ENCODE peak calls at places on chromosomes 13 and 19, in six cellular contexts. L is stimulated activated CD4-positive, alpha-beta T cell treated with anti-CD3 and anti-CD28 coated beads, TNF-alpha, amount 100 ng/mL, for 24 hours; O is hepatic stellate cell; I is cerebellar cortex; B is heart left ventricle; U is nucleus accumbens. F is an unnamed sample.

GRCh38 chr19:15419413-15420025 is 731 bp upstream of the AKAP8L start:
- DNase-seq in B (no peak), I (no peak), O (no peak), L (no peak), U (no peak), F (no peak)

GRCh38 chr19:42201489-42202289 is 15.8 kb downstream of the DEDD2 start:
- DNase-seq in L (no peak), U (no peak), I (no peak), B (peak; percentile 42), O (no peak), F (no peak)

GRCh38 chr19:16920816-16921529 is 32.2 kb downstream of the F2RL3 start:
- DNase-seq in I (no peak), B (no peak), U (no peak), L (no peak), O (peak; percentile 50), F (no peak)

GRCh38 chr19:49544154-49544553 is 16.4 kb downstream of the RCN3 start:
- DNase-seq in U (no peak), O (no peak), B (no peak), I (no peak), L (no peak), F (no peak)

GRCh38 chr13:31431722-31432137 is 232.0 kb downstream of the B3GLCT start:
- DNase-seq in O (peak; percentile 42), I (peak; percentile 6), U (peak; percentile 25), B (peak; percentile 38), L (peak; percentile 13), F (no peak)

GRCh38 chr19:13098291-13099072 is 4.2 kb downstream of the LYL1 start:
- DNase-seq in I (no peak), L (no peak), B (peak; percentile 49), U (no peak), O (peak; percentile 85), F (no peak)

GRCh38 chr13:30241537-30241936 is 65.8 kb downstream of the KATNAL1 start:
- DNase-seq in O (no peak), U (no peak), B (no peak), L (no peak), I (no peak), F (no peak)

GRCh38 chr19:35355851-35356460 is 2.3 kb upstream of the FFAR3 start:
- DNase-seq in I (no peak), L (no peak), B (no peak), O (no peak), U (no peak), F (no peak)

GRCh38 chr13:48505597-48506091 is 27.2 kb downstream of the RCBTB2 start:
- DNase-seq in L (no peak), O (no peak), U (no peak), B (peak; percentile 70), I (no peak), F (peak; percentile 40)

GRCh38 chr13:107339209-107339608 is 771.3 kb upstream of the ARGLU1 start:
- DNase-seq in I (no peak), O (no peak), B (no peak), L (no peak), U (no peak), F (no peak)

GRCh38 chr13:98403076-98403475 is 173.8 kb downstream of the STK24 start:
- DNase-seq in B (no peak), U (no peak), I (no peak), L (no peak), O (no peak), F (no peak)

GRCh38 chr19:51094696-51095279 is 12.1 kb upstream of the KLK14 start:
- DNase-seq in L (no peak), U (no peak), O (peak; percentile 51), B (no peak), I (no peak), F (peak; percentile 66)

GRCh38 chr13:101265934-101266333 is 150.4 kb downstream of the NALCN start:
- DNase-seq in I (no peak), O (no peak), L (no peak), U (no peak), B (no peak), F (no peak)

GRCh38 chr13:113904411-113904810 is 40.5 kb upstream of the GAS6 start:
- DNase-seq in I (peak; percentile 16), O (no peak), U (no peak), B (peak; percentile 63), L (no peak), F (no peak)

GRCh38 chr19:31054430-31054829 is 294.8 kb downstream of the TSHZ3 start:
- DNase-seq in L (peak; percentile 4), O (peak; percentile 52), B (peak; percentile 21), U (no peak), I (no peak), F (no peak)

GRCh38 chr19:6572217-6572616 is 18.7 kb downstream of the CD70 start:
- DNase-seq in O (no peak), B (peak; percentile 39), L (no peak), U (peak; percentile 8), I (no peak), F (no peak)